ENCODE peak calls at places on chromosomes 16 and 17, in six cellular contexts. R is GM23338; E is activated CD8-positive, alpha-beta T cell treated with anti-CD3 and anti-CD28 coated beads for 36 hours; C is AG09319; F is CD4-positive, CD25-positive, alpha-beta regulatory T cell; U is pons. S is an unnamed sample.
A peak's percentile ranks its signal among the peaks of the same experiment; 100 is the strongest.

GRCh38 chr17:7367918-7368596 is 12.8 kb upstream of the TNK1 start:
- DNase-seq in R (peak; percentile 67), E (no peak), U (no peak), F (no peak), C (no peak), S (no peak)

GRCh38 chr16:53091508-53092211 is 36.9 kb downstream of the CHD9 start:
- DNase-seq in U (peak; percentile 99), R (peak; percentile 76), C (peak; percentile 77), E (peak; percentile 32), F (peak; percentile 9), S (peak; percentile 78)

GRCh38 chr16:87538160-87538559 is 45.3 kb upstream of the ZCCHC14 start:
- DNase-seq in F (no peak), R (no peak), C (no peak), E (peak; percentile 23), U (no peak), S (peak; percentile 31)

GRCh38 chr17:45584092-45585036 is 93.8 kb upstream of the PLEKHM1 start:
- DNase-seq in R (peak; percentile 74), F (peak; percentile 90), U (peak; percentile 73), C (no peak), E (peak; percentile 80), S (peak; percentile 50)

GRCh38 chr17:31283841-31284240 is 13.2 kb downstream of the OMG start:
- DNase-seq in U (no peak), E (no peak), F (no peak), C (no peak), R (no peak), S (peak; percentile 18)

GRCh38 chr17:30351730-30352129 is 17.9 kb upstream of the TMIGD1 start:
- DNase-seq in F (no peak), E (no peak), C (no peak), U (no peak), R (no peak), S (no peak)

GRCh38 chr16:81831722-81832126 is 52.6 kb downstream of the PLCG2 start:
- DNase-seq in E (peak; percentile 89), F (peak; percentile 44), U (peak; percentile 65), C (no peak), R (peak; percentile 34), S (no peak)

GRCh38 chr17:50558955-50559614 is 1.4 kb upstream of the CACNA1G start:
- DNase-seq in F (no peak), R (peak; percentile 92), C (no peak), U (no peak), E (peak; percentile 42), S (no peak)